ENCODE peak calls at places on chromosomes 4 and X, in five cellular contexts. E is uterus; N is fibroblast of lung; M is CD8-positive, alpha-beta memory T cell; B is epithelial cell of proximal tubule. R is an unnamed sample.

GRCh38 chrX:22053486-22053885 is 21.4 kb downstream of the PHEX start:
- DNase-seq in E (no peak), N (no peak), M (no peak), B (no peak), R (no peak)

GRCh38 chr4:130510661-130511060 is 1414.7 kb downstream of the C4orf33 start:
- DNase-seq in E (no peak), N (no peak), M (no peak), B (no peak), R (no peak)

GRCh38 chr4:156642161-156642560 is 329.4 kb downstream of the PDGFC start:
- DNase-seq in E (no peak), N (peak; percentile 54), M (no peak), B (no peak), R (no peak)

GRCh38 chrX:27565992-27566391 is 24.2 kb upstream of the DCAF8L2 start:
- DNase-seq in E (no peak), N (peak; percentile 71), M (no peak), B (no peak), R (no peak)

GRCh38 chrX:114582264-114582632 is 1.6 kb upstream of the HTR2C start:
- DNase-seq in E (no peak), N (no peak), M (no peak), B (no peak), R (no peak)

GRCh38 chr4:80610845-80611244 is 275.3 kb downstream of the CFAP299 start:
- DNase-seq in E (no peak), N (peak; percentile 50), M (no peak), B (no peak), R (no peak)

GRCh38 chr4:168796362-168797106 is 213.5 kb downstream of the CBR4 start:
- DNase-seq in E (no peak), N (peak; percentile 95), M (no peak), B (no peak), R (no peak)

GRCh38 chr4:109801895-109802319 is at the start of gene CFI:
- DNase-seq in E (no peak), N (peak; percentile 90), M (no peak), B (peak; percentile 60), R (no peak)

GRCh38 chrX:69182818-69183375 is 17.6 kb upstream of the PJA1 start:
- DNase-seq in E (no peak), N (no peak), M (no peak), B (no peak), R (no peak)

GRCh38 chr4:104451573-104451972 is 43.1 kb downstream of the CXXC4 start:
- DNase-seq in E (no peak), N (peak; percentile 33), M (no peak), B (peak; percentile 13), R (no peak)

GRCh38 chr4:104449537-104449936 is 45.2 kb downstream of the CXXC4 start:
- DNase-seq in E (no peak), N (no peak), M (no peak), B (no peak), R (no peak)

GRCh38 chr4:104446431-104446925 is 48.2 kb downstream of the CXXC4 start:
- DNase-seq in E (no peak), N (no peak), M (no peak), B (no peak), R (no peak)

GRCh38 chr4:104444685-104445084 is 50.0 kb downstream of the CXXC4 start:
- DNase-seq in E (no peak), N (no peak), M (no peak), B (no peak), R (no peak)

DNA sequence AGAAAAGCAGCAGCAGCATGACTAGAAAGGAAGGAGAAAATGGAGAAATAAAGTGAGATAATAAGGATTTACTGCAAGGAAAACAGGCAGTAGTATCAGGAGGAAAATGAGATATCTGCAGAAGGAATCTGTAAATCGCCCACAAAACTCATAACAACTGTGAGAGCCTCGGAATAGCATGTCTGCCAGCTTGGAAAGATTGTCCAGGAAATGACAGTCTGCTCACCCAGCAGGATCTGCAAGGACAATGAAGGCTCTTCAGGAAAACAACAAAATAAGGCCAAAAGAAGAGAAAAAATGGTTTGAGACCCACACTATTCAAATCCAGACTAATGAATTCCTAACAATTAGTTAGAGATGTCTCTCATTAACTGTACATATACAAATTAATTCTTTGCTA is 47.3 kb downstream of the CXXC4 start:
- DNase-seq in E (no peak), N (peak; percentile 11), M (no peak), B (no peak), R (no peak)
- H3K4me3 ChIP-seq in E (no peak overlapping the region), N (no peak overlapping the region), M (no peak overlapping the region), B (no peak overlapping the region), R (no peak overlapping the region)

DNA sequence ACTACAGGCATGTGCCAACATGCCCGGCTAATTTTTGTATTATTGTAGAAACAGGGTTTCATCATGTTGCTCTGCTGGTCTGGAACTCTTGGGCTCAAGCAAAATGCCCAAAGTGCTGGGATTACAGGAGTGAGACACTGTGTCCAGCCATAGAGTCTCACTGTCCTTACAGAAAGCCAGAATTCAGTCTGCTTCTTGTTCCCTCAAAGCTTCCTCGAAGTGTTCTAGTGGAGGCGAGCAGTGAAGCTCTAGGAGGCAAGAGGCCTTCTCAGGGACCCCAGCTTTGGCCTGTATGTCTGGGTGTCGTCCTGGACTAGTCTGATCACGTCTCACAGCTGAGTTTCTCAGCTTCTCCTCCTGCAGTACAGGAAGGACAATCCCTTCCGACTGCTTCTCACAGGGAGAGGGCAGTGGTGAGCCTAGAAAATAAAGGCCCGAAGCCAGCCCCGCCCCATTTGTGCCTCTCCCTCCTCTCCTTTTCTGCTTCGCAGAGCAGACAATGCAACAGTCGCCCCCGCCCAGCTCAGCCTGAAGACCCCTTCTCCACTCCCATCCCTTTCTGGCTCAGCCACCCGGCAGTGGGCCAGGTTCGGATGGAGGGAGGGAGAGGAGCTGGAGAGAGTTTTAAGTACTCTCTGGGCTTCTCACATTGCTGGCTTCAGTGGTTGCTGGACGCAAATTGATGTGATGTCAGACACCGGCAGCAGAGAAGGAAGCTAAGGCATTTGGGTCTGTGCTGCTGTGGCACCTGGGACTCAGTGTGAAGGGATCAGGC is 11.1 kb upstream of the FAM3A start:
- DNase-seq in E (peak; percentile 82), N (peak; percentile 73), M (no peak), B (no peak), R (no peak)
- H3K4me3 ChIP-seq in E (peak overlapping the region; percentile 32), N (no peak overlapping the region), M (no peak overlapping the region), B (peak overlapping the region; percentile 38), R (peak overlapping the region; percentile 66)

GRCh38 chr4:60461551-60461950 is 738.6 kb upstream of the ADGRL3 start:
- DNase-seq in E (no peak), N (no peak), M (no peak), B (no peak), R (no peak)

DNA sequence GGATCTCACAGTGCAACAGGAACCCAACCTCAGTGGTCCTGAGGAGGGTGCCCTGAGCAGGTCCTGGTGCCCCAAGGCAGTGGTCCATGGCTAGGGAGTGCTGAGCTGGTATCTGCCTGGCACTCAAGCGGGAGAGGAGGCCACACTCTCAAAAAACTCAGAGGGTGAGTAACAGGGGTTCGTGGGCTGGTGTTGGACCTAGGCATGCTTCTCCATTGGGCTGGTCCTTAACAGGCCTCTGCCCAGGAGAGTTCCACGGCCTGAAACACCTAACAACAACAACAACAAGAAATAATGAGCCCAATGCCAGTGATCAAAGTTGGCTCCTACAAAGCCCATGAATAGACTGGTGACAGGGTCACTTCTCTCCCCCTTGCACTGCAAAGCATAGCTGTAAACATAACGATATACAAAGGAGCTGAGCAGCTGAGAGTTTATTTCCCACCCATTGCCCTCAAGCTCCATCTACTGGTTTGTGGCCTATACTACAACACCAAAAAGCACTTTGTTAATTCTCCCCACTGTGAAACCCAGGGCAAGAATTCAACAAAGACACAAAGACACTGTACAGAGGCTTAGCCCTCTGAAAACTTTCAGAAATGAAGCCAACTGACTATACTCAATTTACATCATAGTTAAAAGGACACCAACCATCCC is 736.2 kb upstream of the ADGRL3 start:
- DNase-seq in E (no peak), N (peak; percentile 1), M (no peak), B (no peak), R (no peak)
- H3K4me3 ChIP-seq in E (no peak overlapping the region), N (no peak overlapping the region), M (no peak overlapping the region), B (no peak overlapping the region), R (no peak overlapping the region)

GRCh38 chr4:25915359-25915716 is 1.3 kb downstream of the SMIM20 start:
- DNase-seq in E (peak; percentile 17), N (peak; percentile 14), M (no peak), B (no peak), R (no peak)
- H3K4me3 ChIP-seq in E (no peak overlapping the region), N (no peak overlapping the region), M (peak overlapping the region; percentile 84), B (no peak overlapping the region), R (peak overlapping the region; percentile 73)

R was measured in thoracic aorta.